ENCODE peak calls at places on chromosomes 13 and 19, in eight cellular contexts. A is fibroblast of lung, P is body of pancreas, F is suprapubic skin, J is H9, K is PC-9, R is GM23338, B is MM.1S. Z is an unnamed sample.

GRCh38 chr19:7266832-7267231 is 27.4 kb downstream of the INSR start:
- DNase-seq in J (no peak), K (no peak), A (no peak), P (no peak), R (no peak), B (no peak), F (no peak), Z (no peak)

GRCh38 chr19:46913852-46914430 is 53.1 kb downstream of the ARHGAP35 start:
- DNase-seq in J (no peak), F (no peak), P (no peak), B (no peak), K (peak; percentile 91), A (peak; percentile 65), R (no peak), Z (peak; percentile 69)

GRCh38 chr13:40460116-40460515 is 206.3 kb downstream of the FOXO1 start:
- DNase-seq in B (no peak), P (no peak), J (no peak), K (no peak), A (peak; percentile 64), F (no peak), R (no peak), Z (peak; percentile 32)

GRCh38 chr13:32911506-32911905 is 104.7 kb upstream of the KL start:
- DNase-seq in A (no peak), P (peak; percentile 9), B (peak; percentile 10), K (no peak), J (peak; percentile 70), F (no peak), R (peak; percentile 64), Z (peak; percentile 63)

GRCh38 chr13:79533781-79534400 is 52.9 kb downstream of the NDFIP2 start:
- DNase-seq in R (no peak), J (no peak), K (no peak), A (peak; percentile 58), P (no peak), F (no peak), B (no peak), Z (peak; percentile 31)

GRCh38 chr19:45780146-45780447 is 2.2 kb downstream of the DMPK start:
- DNase-seq in J (no peak), K (no peak), A (no peak), B (no peak), F (no peak), P (no peak), R (no peak), Z (no peak)

GRCh38 chr19:5889288-5889971 is 14.2 kb downstream of the NDUFA11 start:
- DNase-seq in P (no peak), J (no peak), R (no peak), F (no peak), K (no peak), B (no peak), A (no peak), Z (peak; percentile 51)

GRCh38 chr13:102566513-102566912 is 30.3 kb upstream of the TPP2 start:
- DNase-seq in F (no peak), J (no peak), R (no peak), B (no peak), P (no peak), A (no peak), K (no peak), Z (no peak)

GRCh38 chr19:27972291-27973040 is 1240.5 kb downstream of the UQCRFS1 start:
- DNase-seq in K (peak; percentile 57), B (no peak), F (no peak), J (no peak), R (no peak), A (peak; percentile 90), P (no peak), Z (peak; percentile 68)

DNA sequence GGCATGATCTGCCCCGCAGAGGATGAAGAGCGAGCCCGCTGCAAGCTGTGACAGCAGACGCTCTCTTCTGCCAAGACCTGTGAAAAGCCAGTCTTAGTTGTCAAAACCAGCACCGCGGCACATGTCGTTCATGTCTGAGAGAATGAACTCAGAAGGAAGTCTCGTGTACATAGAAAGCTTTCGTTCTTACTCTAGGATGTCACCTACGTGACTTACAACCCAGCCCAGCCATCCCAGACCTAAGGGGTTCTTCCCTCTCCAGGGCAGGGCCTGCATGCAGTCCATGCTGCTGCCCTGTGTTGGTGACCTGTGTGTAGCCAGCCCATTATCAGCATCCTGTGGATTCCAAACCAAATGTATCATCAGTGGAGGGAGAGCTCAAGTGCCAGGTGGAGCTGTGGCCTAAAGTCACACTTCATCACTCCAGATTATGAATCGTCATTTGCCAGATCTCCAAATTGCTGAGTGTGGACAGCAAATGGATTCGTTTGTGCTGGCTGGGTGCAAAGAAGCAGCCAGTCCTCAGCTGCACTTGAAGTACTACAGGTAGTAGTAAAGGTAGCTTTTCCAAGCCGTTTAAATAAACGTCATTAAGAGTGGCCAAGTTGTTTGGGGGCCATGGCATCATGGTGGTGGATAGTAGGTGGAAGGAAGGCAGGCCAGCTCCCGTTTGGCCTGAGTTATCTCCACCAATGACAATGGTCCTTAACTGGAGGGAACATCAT is 73.9 kb upstream of the GPR183 start:
- DNase-seq in B (no peak), F (no peak), A (peak; percentile 2), K (no peak), R (no peak), P (no peak), J (no peak), Z (no peak)
- H3K27ac ChIP-seq in B (no peak overlapping the region), F (no peak overlapping the region), A (no peak overlapping the region), K (no peak overlapping the region), R (no peak overlapping the region), P (no peak overlapping the region), J (no peak overlapping the region), Z (no peak overlapping the region)

DNA sequence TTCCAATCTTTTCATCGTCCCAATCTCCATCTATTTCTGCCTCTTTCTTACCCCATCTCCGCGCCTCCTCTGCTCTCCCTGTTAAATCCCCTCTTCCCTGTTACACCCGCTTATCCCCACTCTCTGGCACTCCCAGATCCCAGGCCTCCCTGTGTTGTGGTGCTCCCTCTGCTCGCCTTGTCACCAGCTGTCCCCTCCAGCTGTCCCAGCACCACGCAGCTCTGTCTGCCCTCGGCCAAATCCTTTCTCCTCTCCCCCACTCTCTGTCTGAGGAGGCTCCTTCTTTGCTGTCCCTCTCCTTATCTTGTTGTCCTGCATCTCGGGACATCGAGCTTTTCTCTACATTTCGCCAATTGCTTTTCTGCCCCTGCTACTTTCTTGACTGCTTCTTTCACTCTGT is 1.0 kb downstream of the ZNF160 start:
- DNase-seq in P (no peak), A (no peak), F (no peak), K (no peak), B (no peak), R (no peak), J (no peak), Z (peak; percentile 16)
- H3K27ac ChIP-seq in P (no peak overlapping the region), A (peak overlapping the region; percentile 97), F (no peak overlapping the region), K (no peak overlapping the region), B (no peak overlapping the region), R (peak overlapping the region; percentile 93), J (no peak overlapping the region), Z (peak overlapping the region; percentile 91)

DNA sequence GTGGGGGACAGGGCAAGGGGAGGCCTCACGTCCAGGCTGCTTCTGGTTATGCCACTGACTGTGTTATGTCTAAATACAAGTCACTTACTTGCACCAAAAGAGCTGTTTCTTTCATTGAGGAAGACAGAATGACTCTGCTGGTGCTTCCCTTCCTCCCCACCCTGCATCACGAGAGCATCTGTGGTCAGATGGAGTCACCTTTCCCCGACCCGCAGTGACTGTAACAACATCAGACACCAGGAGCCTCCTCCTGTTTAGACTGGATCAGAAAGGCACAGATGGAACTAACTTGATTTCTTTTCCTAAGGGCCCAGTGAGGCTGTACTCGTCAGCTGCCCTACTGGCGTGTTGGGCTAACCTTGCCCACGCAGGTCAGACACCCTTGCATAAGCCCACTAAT is 90.3 kb upstream of the ZNF536 start:
- DNase-seq in J (no peak), K (no peak), F (no peak), A (no peak), P (no peak), R (no peak), B (no peak), Z (peak; percentile 1)
- H3K27ac ChIP-seq in J (no peak overlapping the region), K (no peak overlapping the region), F (no peak overlapping the region), A (no peak overlapping the region), P (no peak overlapping the region), R (no peak overlapping the region), B (no peak overlapping the region), Z (no peak overlapping the region)

DNA sequence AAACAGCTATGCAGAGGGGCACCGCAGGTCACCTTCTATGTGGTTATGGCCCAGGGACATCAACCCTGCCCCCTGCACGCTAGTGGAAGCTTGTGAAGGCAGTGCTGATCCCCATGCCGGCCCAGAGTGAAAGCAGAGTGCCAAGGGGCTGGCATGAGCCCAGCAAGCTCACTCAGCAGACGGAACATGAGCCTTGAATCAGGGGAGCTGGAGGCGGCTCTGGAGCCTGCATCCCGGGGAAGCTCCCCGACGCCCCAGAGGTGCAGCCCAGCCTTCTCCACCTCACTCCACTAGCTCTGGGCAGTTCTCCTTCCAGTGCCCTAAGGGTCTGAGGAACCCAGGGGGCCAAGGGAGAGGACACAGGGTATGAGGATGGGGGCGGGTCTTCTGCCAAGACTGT is 19.0 kb upstream of the ISYNA1 start:
- DNase-seq in J (no peak), R (no peak), F (no peak), K (no peak), A (no peak), B (no peak), P (no peak), Z (peak; percentile 75)
- H3K27ac ChIP-seq in J (no peak overlapping the region), R (no peak overlapping the region), F (no peak overlapping the region), K (no peak overlapping the region), A (no peak overlapping the region), B (no peak overlapping the region), P (no peak overlapping the region), Z (no peak overlapping the region)

DNA sequence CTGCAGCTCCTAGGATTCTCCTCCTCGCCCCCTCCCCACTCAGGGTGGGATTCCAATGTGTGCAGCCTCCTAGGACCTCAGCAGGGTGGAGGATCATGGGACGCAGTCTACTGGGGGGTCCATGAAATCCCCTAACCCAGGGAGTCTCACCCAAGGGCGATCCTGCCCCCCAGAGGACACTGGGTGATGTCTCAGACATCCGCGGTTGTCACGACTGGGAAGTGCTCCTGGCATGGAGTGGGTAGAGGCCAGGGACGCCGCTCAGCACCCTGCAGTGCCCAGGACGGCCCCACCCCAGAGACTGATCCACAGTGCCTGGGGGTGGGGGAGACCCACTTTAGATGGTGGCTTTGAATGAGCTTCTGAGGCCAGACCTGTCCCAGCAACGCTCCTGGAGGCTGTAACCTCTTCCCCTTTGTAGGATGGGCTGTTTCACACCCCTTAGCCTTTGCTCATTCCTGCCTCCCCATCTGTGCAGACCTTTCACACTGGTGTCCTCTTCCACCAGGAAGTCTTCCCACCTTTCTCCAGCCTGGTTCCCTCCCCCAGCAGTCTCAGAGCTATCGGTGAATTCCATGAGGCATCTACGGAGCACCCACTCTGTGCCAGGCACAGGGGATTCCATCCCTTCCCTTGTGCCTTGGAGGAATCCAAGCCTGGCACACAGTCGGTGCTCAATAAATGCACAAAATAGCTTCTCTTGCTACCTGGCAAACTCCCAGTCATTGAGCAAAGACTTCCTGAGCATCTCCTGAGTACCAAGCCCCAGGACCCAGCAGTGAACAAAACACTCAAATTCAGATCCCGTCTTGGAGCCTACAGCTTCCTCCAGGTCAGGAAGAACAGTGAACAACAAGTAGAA is 10.5 kb downstream of the SMIM24 start:
- DNase-seq in A (no peak), B (no peak), R (no peak), P (no peak), K (no peak), F (no peak), J (no peak), Z (no peak)
- H3K27ac ChIP-seq in A (no peak overlapping the region), B (no peak overlapping the region), R (no peak overlapping the region), P (no peak overlapping the region), K (no peak overlapping the region), F (no peak overlapping the region), J (no peak overlapping the region), Z (no peak overlapping the region)

Z was measured in GM23248.